ENCODE peak calls at places on chromosomes 13 and 19, in four cellular contexts. One of them, this sample, is unnamed.

GRCh38 chr19:42942187-42942789 is 5.3 kb upstream of the PSG7 start:
- DNase-seq in ELF-1: peak; percentile 14
- DNase-seq in smooth muscle cell of the brain vasculature: no peak
- DNase-seq in RPMI7951: peak; percentile 19
- DNase-seq in this sample: no peak

GRCh38 chr13:40439928-40440327 is 226.5 kb downstream of the FOXO1 start:
- DNase-seq in ELF-1: no peak
- DNase-seq in smooth muscle cell of the brain vasculature: no peak
- DNase-seq in RPMI7951: peak; percentile 4
- DNase-seq in this sample: no peak

GRCh38 chr13:79440958-79441553 is 35.0 kb upstream of the RBM26 start:
- DNase-seq in smooth muscle cell of the brain vasculature: no peak
- DNase-seq in RPMI7951: no peak
- DNase-seq in ELF-1: no peak
- DNase-seq in this sample: no peak

GRCh38 chr19:33441277-33441699 is 67.8 kb downstream of the CEBPG start:
- DNase-seq in RPMI7951: no peak
- DNase-seq in smooth muscle cell of the brain vasculature: no peak
- DNase-seq in ELF-1: no peak
- DNase-seq in this sample: no peak

GRCh38 chr19:29717051-29717450 is 2.0 kb upstream of the C19orf12 start:
- DNase-seq in ELF-1: no peak
- DNase-seq in smooth muscle cell of the brain vasculature: no peak
- DNase-seq in RPMI7951: no peak
- DNase-seq in this sample: no peak

GRCh38 chr13:26965976-26966375 is 205.4 kb upstream of the GPR12 start:
- DNase-seq in RPMI7951: peak; percentile 63
- DNase-seq in ELF-1: no peak
- DNase-seq in smooth muscle cell of the brain vasculature: no peak
- DNase-seq in this sample: no peak

GRCh38 chr19:19405919-19406877 is 723 bp downstream of the GATAD2A start:
- DNase-seq in smooth muscle cell of the brain vasculature: no peak
- DNase-seq in RPMI7951: peak; percentile 56
- DNase-seq in ELF-1: peak; percentile 53
- DNase-seq in this sample: no peak

GRCh38 chr13:114080739-114081561 is 51.5 kb downstream of the RASA3 start:
- DNase-seq in RPMI7951: no peak
- DNase-seq in ELF-1: peak; percentile 5
- DNase-seq in smooth muscle cell of the brain vasculature: no peak
- DNase-seq in this sample: no peak

GRCh38 chr13:24194447-24194846 is 33.9 kb downstream of the SPATA13 start:
- DNase-seq in RPMI7951: no peak
- DNase-seq in smooth muscle cell of the brain vasculature: no peak
- DNase-seq in ELF-1: no peak
- DNase-seq in this sample: no peak

GRCh38 chr19:18650468-18651001 is 13.7 kb downstream of the KLHL26 start:
- DNase-seq in RPMI7951: peak; percentile 58
- DNase-seq in ELF-1: peak; percentile 44
- DNase-seq in smooth muscle cell of the brain vasculature: no peak
- DNase-seq in this sample: no peak

GRCh38 chr19:7426986-7427385 is 61.8 kb downstream of the PEX11G start:
- DNase-seq in RPMI7951: no peak
- DNase-seq in smooth muscle cell of the brain vasculature: no peak
- DNase-seq in ELF-1: no peak
- DNase-seq in this sample: no peak

GRCh38 chr19:3096267-3096901 is 2.2 kb downstream of the GNA11 start:
- DNase-seq in smooth muscle cell of the brain vasculature: no peak
- DNase-seq in ELF-1: no peak
- DNase-seq in RPMI7951: no peak
- DNase-seq in this sample: no peak

GRCh38 chr13:73995752-73996151 is 138.5 kb downstream of the KLF12 start:
- DNase-seq in smooth muscle cell of the brain vasculature: no peak
- DNase-seq in ELF-1: no peak
- DNase-seq in RPMI7951: no peak
- DNase-seq in this sample: no peak

GRCh38 chr19:3785464-3785937 is 680 bp downstream of the MATK start:
- DNase-seq in RPMI7951: no peak
- DNase-seq in ELF-1: no peak
- DNase-seq in smooth muscle cell of the brain vasculature: no peak
- DNase-seq in this sample: no peak

GRCh38 chr19:2455481-2456300 is 1.1 kb downstream of the LMNB2 start:
- DNase-seq in smooth muscle cell of the brain vasculature: no peak
- DNase-seq in ELF-1: no peak
- DNase-seq in RPMI7951: no peak
- DNase-seq in this sample: no peak